ENCODE peak calls at places on chromosomes 12 and 14, in eight cellular contexts. C is EL; A is NCI-H82; H is fibroblast of lung; O is activated naive CD8-positive, alpha-beta T cell treated with anti-CD3 and anti-CD28 coated beads, Interleukin-2, amount 50 U/mL, for 24 hours; U is MM.1S; Z is anterior cingulate cortex; I is H54. Q is an unnamed sample.

GRCh38 chr14:74380845-74381244 is 32.6 kb downstream of the VRTN start:
- DNase-seq in C (no peak), A (no peak), H (no peak), O (no peak), U (no peak), Z (no peak), I (no peak), Q (no peak)

GRCh38 chr12:14948672-14949071 is 10.3 kb upstream of the ERP27 start:
- DNase-seq in C (peak; percentile 79), A (no peak), H (peak; percentile 87), O (peak; percentile 47), U (peak; percentile 93), Z (no peak), I (no peak), Q (peak; percentile 66)

GRCh38 chr12:95143784-95144205 is 70.4 kb upstream of the NR2C1 start:
- DNase-seq in C (no peak), A (no peak), H (peak; percentile 39), O (no peak), U (no peak), Z (no peak), I (no peak), Q (peak; percentile 7)

GRCh38 chr12:46268617-46269428 is at the start of gene SLC38A1:
- DNase-seq in C (peak; percentile 82), A (peak; percentile 91), H (peak; percentile 72), O (peak; percentile 82), U (peak; percentile 84), Z (peak; percentile 40), I (peak; percentile 58), Q (peak; percentile 61)

GRCh38 chr12:76490763-76491162 is 68.8 kb downstream of the OSBPL8 start:
- DNase-seq in C (no peak), A (no peak), H (no peak), O (no peak), U (no peak), Z (no peak), I (no peak), Q (no peak)

GRCh38 chr14:71139058-71139946 is 232.0 kb downstream of the PCNX1 start:
- DNase-seq in C (peak; percentile 61), A (peak; percentile 63), H (peak; percentile 39), O (peak; percentile 70), U (peak; percentile 31), Z (no peak), I (peak; percentile 49), Q (peak; percentile 59)

GRCh38 chr12:68912916-68913315 is 20.1 kb downstream of the CPM start:
- DNase-seq in C (no peak), A (no peak), H (no peak), O (no peak), U (no peak), Z (no peak), I (no peak), Q (no peak)

GRCh38 chr14:90574640-90575131 is 177.9 kb downstream of the CALM1 start:
- DNase-seq in C (no peak), A (no peak), H (no peak), O (no peak), U (no peak), Z (no peak), I (no peak), Q (no peak)

GRCh38 chr12:2959194-2959507 is at the start of gene TEAD4:
- DNase-seq in C (peak; percentile 92), A (peak; percentile 89), H (peak; percentile 83), O (peak; percentile 20), U (peak; percentile 27), Z (no peak), I (peak; percentile 90), Q (peak; percentile 52)

GRCh38 chr12:7219599-7220243 is 30.2 kb downstream of the PEX5 start:
- DNase-seq in C (peak; percentile 65), A (peak; percentile 90), H (peak; percentile 65), O (peak; percentile 68), U (peak; percentile 79), Z (no peak), I (peak; percentile 11), Q (peak; percentile 80)

GRCh38 chr12:123284669-123285068 is 13.0 kb upstream of the CDK2AP1 start:
- DNase-seq in C (no peak), A (no peak), H (no peak), O (no peak), U (no peak), Z (no peak), I (no peak), Q (no peak)

GRCh38 chr14:60878536-60878935 is 102.3 kb downstream of the TRMT5 start:
- DNase-seq in C (no peak), A (no peak), H (peak; percentile 47), O (no peak), U (no peak), Z (no peak), I (no peak), Q (no peak)

GRCh38 chr14:64775081-64775777 is 71.0 kb downstream of the PLEKHG3 start:
- DNase-seq in C (no peak), A (no peak), H (no peak), O (no peak), U (no peak), Z (no peak), I (no peak), Q (no peak)

GRCh38 chr14:39628087-39628486 is 195.9 kb upstream of the FBXO33 start:
- DNase-seq in C (no peak), A (no peak), H (peak; percentile 5), O (no peak), U (no peak), Z (no peak), I (no peak), Q (no peak)

GRCh38 chr12:26318661-26319068 is 123.3 kb downstream of the SSPN start:
- DNase-seq in C (peak; percentile 91), A (no peak), H (peak; percentile 85), O (no peak), U (no peak), Z (no peak), I (peak; percentile 49), Q (peak; percentile 97)

GRCh38 chr12:6927379-6927991 is at the start of gene ATN1:
- DNase-seq in C (peak; percentile 77), A (peak; percentile 92), H (peak; percentile 81), O (peak; percentile 52), U (no peak), Z (no peak), I (no peak), Q (peak; percentile 67)

GRCh38 chr12:106301241-106301610 is 1.3 kb upstream of the TCP11L2 start:
- DNase-seq in C (no peak), A (no peak), H (peak; percentile 34), O (no peak), U (no peak), Z (no peak), I (no peak), Q (peak; percentile 23)

GRCh38 chr14:72892103-72892878 is 1.6 kb downstream of the DPF3 start:
- DNase-seq in C (peak; percentile 59), A (peak; percentile 17), H (peak; percentile 46), O (peak; percentile 26), U (peak; percentile 41), Z (no peak), I (peak; percentile 50), Q (peak; percentile 36)

GRCh38 chr12:76713130-76713529 is 50.8 kb upstream of the ZDHHC17 start:
- DNase-seq in C (no peak), A (peak; percentile 17), H (no peak), O (no peak), U (no peak), Z (no peak), I (no peak), Q (no peak)

GRCh38 chr12:5965950-5966383 is 20.9 kb upstream of the ANO2 start:
- DNase-seq in C (peak; percentile 53), A (peak; percentile 81), H (peak; percentile 28), O (peak; percentile 56), U (peak; percentile 57), Z (no peak), I (peak; percentile 53), Q (peak; percentile 35)

GRCh38 chr14:94054401-94054800 is 26.6 kb downstream of the DDX24 start:
- DNase-seq in C (no peak), A (no peak), H (no peak), O (no peak), U (no peak), Z (no peak), I (no peak), Q (no peak)

GRCh38 chr12:84599539-84599938 is 313.1 kb downstream of the SLC6A15 start:
- DNase-seq in C (peak; percentile 43), A (no peak), H (peak; percentile 48), O (no peak), U (no peak), Z (no peak), I (no peak), Q (peak; percentile 49)

GRCh38 chr14:103142903-103143302 is 19.6 kb downstream of the TNFAIP2 start:
- DNase-seq in C (peak; percentile 36), A (no peak), H (no peak), O (no peak), U (no peak), Z (no peak), I (no peak), Q (no peak)

GRCh38 chr14:93993382-93993781 is 3.7 kb upstream of the CCDC197 start:
- DNase-seq in C (no peak), A (no peak), H (no peak), O (no peak), U (no peak), Z (no peak), I (no peak), Q (no peak)

GRCh38 chr14:61426048-61426447 is 104.7 kb downstream of the PRKCH start:
- DNase-seq in C (no peak), A (no peak), H (no peak), O (no peak), U (no peak), Z (no peak), I (no peak), Q (no peak)